ENCODE peak calls at places on chromosomes 4 and X, in four cellular contexts. C is HCT116, M is A549, T is mesendoderm. Q is an unnamed sample.

GRCh38 chr4:155759372-155760252 is 791 bp downstream of the GUCY1B1 start:
- DNase-seq in C (no peak), M (peak), T (peak), Q (peak)

GRCh38 chr4:70651864-70652506 is 14.3 kb downstream of the JCHAIN start:
- DNase-seq in C (peak), M (peak), T (peak), Q (no peak)

GRCh38 chrX:69072486-69073006 is 92.7 kb downstream of the PJA1 start:
- DNase-seq in M (no peak), T (no peak), C (no peak), Q (no peak)

GRCh38 chrX:332916-333610 is 14.5 kb upstream of the GTPBP6 start:
- DNase-seq in T (no peak), M (no peak), C (no peak), Q (no peak)

GRCh38 chrX:37075892-37076595 is 67.9 kb downstream of the FAM47C start:
- DNase-seq in C (no peak), T (no peak), M (no peak), Q (no peak)

GRCh38 chr4:174275101-174275500 is 8.4 kb downstream of the FBXO8 start:
- DNase-seq in M (no peak), T (no peak), C (no peak), Q (no peak)

GRCh38 chr4:110475881-110476818 is at the start of gene ENPEP:
- DNase-seq in C (no peak), T (peak), M (no peak), Q (no peak)

GRCh38 chr4:3243066-3243775 is 5.7 kb upstream of the MSANTD1 start:
- DNase-seq in C (no peak), M (no peak), T (no peak), Q (no peak)

GRCh38 chrX:2931612-2932011 is 2.5 kb upstream of the ARSD start:
- DNase-seq in C (no peak), T (peak), M (no peak), Q (no peak)

GRCh38 chr4:73308286-73308685 is 49.7 kb upstream of the ANKRD17 start:
- DNase-seq in M (peak), C (no peak), T (peak), Q (no peak)

GRCh38 chrX:103253608-103254007 is 1.3 kb downstream of the TCEAL8 start:
- DNase-seq in T (peak), M (no peak), C (no peak), Q (no peak)

GRCh38 chr4:8904666-8905065 is 33.0 kb upstream of the HMX1 start:
- DNase-seq in C (no peak), M (no peak), T (no peak), Q (no peak)

GRCh38 chr4:159899596-159899995 is 796.7 kb downstream of the RAPGEF2 start:
- DNase-seq in T (peak), C (no peak), M (peak), Q (no peak)

GRCh38 chrX:24294619-24295018 is 19.2 kb downstream of the SUPT20HL2 start:
- DNase-seq in T (peak), M (peak), C (no peak), Q (peak)

GRCh38 chr4:173178144-173178543 is 9.5 kb downstream of the GALNT7 start:
- DNase-seq in C (no peak), M (no peak), T (no peak), Q (no peak)

GRCh38 chrX:67693928-67694327 is 150.1 kb downstream of the AR start:
- DNase-seq in T (no peak), M (no peak), C (no peak), Q (no peak)

GRCh38 chr4:57080781-57081650 is 29.2 kb downstream of the IGFBP7 start:
- DNase-seq in C (no peak), M (peak), T (peak), Q (no peak)

GRCh38 chr4:120718979-120719566 is 203.5 kb downstream of the PRDM5 start:
- DNase-seq in C (peak), M (peak), T (peak), Q (no peak)

GRCh38 chr4:84796388-84796787 is 170.1 kb downstream of the WDFY3 start:
- DNase-seq in M (no peak), C (no peak), T (peak), Q (no peak)

GRCh38 chrX:112705726-112706125 is 26.0 kb upstream of the LHFPL1 start:
- DNase-seq in T (no peak), C (no peak), M (no peak), Q (no peak)

GRCh38 chrX:20378291-20378920 is 111.7 kb upstream of the RPS6KA3 start:
- DNase-seq in C (no peak), M (peak), T (no peak), Q (no peak)

GRCh38 chr4:680931-681645 is 6.7 kb downstream of the MYL5 start:
- DNase-seq in M (peak), T (peak), C (no peak), Q (no peak)

GRCh38 chr4:70704333-70705145 is 16.2 kb downstream of the UTP3 start:
- DNase-seq in T (peak), M (peak), C (peak), Q (peak)

GRCh38 chr4:62711575-62711974 is 1511.4 kb downstream of the ADGRL3 start:
- DNase-seq in T (no peak), M (no peak), C (no peak), Q (no peak)
- H3K27ac ChIP-seq in T (no peak), M (no peak), C (no peak), Q (no peak)

GRCh38 chr4:21952549-21952948 is 4.0 kb upstream of the KCNIP4 start:
- DNase-seq in T (no peak), C (no peak), M (no peak), Q (no peak)

GRCh38 chr4:21949073-21949457 is 493 bp upstream of the KCNIP4 start:
- DNase-seq in T (peak), C (no peak), M (no peak), Q (peak)

GRCh38 chr4:21947768-21948346 is 715 bp downstream of the KCNIP4 start:
- DNase-seq in T (no peak), M (no peak), C (no peak), Q (no peak)

GRCh38 chr4:21946858-21947257 is 1.7 kb downstream of the KCNIP4 start:
- DNase-seq in T (no peak), M (no peak), C (no peak), Q (no peak)

DNA sequence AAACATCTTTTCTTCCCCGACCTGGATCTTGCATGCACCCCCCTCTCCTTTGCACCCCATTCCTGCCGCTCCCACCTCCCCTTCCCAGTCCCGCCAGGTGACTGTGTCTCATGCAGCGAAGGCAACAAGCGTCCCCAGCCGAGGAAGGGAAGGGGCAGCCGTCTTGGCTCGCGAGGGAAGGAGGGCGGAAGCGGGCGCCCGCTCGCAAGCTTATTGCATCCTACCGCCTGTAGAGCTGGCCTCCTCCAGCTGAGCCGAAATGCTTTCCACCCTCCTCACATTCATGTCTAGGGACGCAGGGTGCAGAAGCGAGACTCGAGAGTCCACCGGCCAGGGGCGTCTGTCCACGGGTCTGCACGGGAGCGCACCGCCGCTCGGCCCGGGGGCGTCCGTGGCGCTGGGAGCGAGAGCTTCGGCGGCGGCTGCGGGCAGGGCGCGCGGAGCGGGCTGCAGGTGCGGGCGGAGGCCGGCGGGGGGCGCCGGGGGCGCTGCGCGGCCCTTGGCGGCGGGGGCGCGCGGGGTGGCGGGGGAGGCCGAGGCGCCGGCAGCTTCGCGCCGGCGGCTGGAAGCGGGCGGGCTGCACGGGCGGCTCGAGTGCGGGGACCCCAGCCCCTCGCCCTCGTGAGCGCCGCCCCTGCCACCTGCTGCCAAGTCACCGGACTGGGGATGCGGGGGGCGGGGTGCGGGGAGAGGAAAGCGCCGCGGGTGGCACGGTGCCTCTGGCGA is at the start of gene KCNIP4:
- DNase-seq in M (no peak), T (peak), C (no peak), Q (peak)
- H3K4me3 ChIP-seq in M (no peak), T (peak), C (no peak), Q (peak)

GRCh38 chr4:185797596-185797995 is 14.4 kb downstream of the SORBS2 start:
- DNase-seq in T (no peak), C (no peak), M (no peak), Q (no peak)

GRCh38 chr4:185797018-185797417 is 15.0 kb downstream of the SORBS2 start:
- DNase-seq in M (no peak), C (no peak), T (no peak), Q (no peak)

GRCh38 chr4:185793716-185794115 is 18.3 kb downstream of the SORBS2 start:
- DNase-seq in M (no peak), T (no peak), C (no peak), Q (no peak)

GRCh38 chr4:185794637-185795036 is 17.4 kb downstream of the SORBS2 start:
- DNase-seq in C (no peak), T (no peak), M (peak), Q (no peak)

GRCh38 chr4:185796176-185796575 is 15.8 kb downstream of the SORBS2 start:
- DNase-seq in T (peak), M (no peak), C (no peak), Q (no peak)
- H3K27ac ChIP-seq in T (no peak), M (no peak), C (no peak), Q (no peak)

DNA sequence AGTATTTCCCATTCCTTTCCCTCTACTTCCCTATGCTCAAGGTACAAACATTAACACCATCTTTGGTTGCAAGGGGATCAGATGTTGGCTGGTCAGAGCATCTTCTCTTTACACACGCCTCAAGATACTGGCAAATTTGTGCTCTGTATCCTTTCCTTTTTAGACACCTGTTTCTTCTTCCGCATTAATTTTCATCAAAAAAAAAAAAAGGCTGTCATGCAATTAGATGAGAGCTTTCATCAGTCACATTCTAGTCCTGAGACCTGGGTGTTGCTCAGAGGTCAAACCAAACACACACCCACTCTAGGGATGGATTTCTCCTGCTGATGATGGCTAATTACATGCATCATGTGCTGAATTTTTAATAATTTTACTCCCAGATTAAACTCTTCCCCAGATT is 2.0 kb downstream of the RELL1 start:
- DNase-seq in T (no peak), C (no peak), M (no peak), Q (no peak)
- H3K4me3 ChIP-seq in T (no peak), C (no peak), M (no peak), Q (no peak)

DNA sequence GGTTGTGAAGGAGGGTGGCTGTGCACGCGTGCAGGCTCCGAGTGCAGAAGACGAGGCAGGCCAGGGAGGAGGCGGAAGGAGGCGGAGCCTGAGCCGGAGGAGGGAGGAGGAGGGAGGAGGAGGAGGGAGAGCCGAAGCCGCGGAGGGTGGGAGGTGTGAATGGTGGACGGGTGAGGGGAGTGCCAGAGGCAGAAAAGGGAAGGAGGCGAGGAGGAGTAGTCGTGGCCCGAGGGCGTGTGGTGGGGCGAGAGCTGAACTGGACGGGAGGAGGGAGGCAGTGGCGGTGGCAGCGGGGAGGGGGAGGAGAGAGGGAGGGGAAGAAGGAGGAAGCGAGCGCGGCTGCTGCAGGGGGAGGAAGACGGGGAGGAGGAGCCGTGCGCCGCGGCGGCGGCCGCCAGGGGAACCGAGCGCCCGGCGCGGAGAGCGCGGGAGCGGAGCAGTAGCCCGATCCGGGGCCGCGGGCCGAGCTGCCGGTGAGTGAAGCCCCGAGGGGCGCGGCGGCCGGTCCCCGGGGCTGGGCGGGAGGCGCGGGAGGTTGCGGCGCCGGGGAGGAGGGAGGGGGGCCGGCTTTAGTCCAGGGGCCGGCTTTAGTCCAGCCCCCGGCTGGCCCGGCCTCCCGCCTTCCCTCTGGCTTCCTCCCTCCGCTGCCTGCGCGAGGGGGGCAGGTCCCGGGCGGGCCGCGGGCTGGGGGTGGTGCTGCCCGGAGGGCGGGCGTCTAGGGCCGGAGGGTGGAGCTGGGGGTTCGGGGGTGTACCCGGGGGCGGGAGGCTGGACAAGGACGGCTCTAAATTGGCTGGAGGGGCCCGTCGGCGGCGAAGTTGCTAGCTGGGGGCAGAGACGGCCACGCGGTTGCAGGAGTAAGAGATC is at the start of gene TMEM164:
- DNase-seq in M (peak), T (peak), C (peak), Q (peak)
- H3K27ac ChIP-seq in M (peak), T (peak), C (peak), Q (peak)

GRCh38 chrX:40933132-40934078 is 151.8 kb upstream of the USP9X start:
- DNase-seq in T (peak), M (peak), C (no peak), Q (no peak)
- H3K4me3 ChIP-seq in T (no peak), M (peak), C (no peak), Q (peak)

GRCh38 chr4:152806492-152807125 is 26.9 kb downstream of the ARFIP1 start:
- DNase-seq in M (no peak), T (no peak), C (no peak), Q (no peak)
- H3K27ac ChIP-seq in M (no peak), T (no peak), C (no peak), Q (no peak)

GRCh38 chrX:56762707-56763555 is 33.9 kb downstream of the NBDY start:
- DNase-seq in M (no peak), T (no peak), C (no peak), Q (no peak)

GRCh38 chrX:56763556-56764152 is 34.6 kb downstream of the NBDY start:
- DNase-seq in C (no peak), M (no peak), T (no peak), Q (peak)

GRCh38 chrX:56765816-56766553 is 36.9 kb downstream of the NBDY start:
- DNase-seq in M (no peak), T (no peak), C (no peak), Q (no peak)

GRCh38 chrX:56764975-56765791 is 36.1 kb downstream of the NBDY start:
- DNase-seq in C (no peak), T (no peak), M (no peak), Q (no peak)

DNA sequence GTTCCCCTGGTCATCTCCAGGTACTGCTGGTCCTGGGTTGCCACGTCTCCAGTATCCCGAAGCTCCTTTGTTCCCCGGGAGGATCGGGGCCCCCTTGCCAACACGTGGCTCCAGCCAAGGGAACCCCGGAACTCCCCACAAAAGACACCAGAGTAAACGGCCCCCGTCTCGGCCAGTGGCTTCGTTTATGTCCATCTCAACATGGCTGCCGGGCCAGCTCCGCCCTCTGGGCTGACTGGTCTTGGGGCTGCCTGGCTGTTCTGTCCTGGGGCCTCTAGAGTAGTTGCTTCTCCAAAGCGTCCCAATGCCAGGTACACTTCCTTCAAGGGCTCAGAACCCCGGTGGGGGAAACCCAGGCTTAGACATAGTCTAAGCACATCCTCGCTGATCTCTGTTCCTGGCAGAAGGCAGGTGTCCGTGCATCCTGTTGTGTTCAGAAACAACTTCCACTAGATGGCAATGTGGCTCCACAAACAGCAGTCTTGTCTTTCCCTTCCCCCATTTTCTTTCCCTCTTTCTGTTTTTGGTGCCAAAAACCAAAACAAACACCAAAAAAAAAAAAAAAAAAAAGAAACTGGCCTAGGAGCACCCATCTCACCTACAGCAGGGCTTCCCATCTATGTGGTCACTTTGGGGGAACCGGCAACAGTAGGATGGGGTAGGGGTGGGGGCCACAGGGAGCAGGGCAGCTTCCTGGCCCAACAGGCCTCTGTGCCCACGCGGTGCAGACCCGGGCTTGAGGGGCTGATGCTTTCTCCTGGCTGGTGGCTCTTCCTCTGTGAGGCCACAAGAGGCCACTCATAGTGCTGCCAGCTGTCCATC is 35.3 kb downstream of the NBDY start:
- DNase-seq in C (peak), M (peak), T (peak), Q (peak)
- H3K4me3 ChIP-seq in C (no peak), M (no peak), T (no peak), Q (peak)

DNA sequence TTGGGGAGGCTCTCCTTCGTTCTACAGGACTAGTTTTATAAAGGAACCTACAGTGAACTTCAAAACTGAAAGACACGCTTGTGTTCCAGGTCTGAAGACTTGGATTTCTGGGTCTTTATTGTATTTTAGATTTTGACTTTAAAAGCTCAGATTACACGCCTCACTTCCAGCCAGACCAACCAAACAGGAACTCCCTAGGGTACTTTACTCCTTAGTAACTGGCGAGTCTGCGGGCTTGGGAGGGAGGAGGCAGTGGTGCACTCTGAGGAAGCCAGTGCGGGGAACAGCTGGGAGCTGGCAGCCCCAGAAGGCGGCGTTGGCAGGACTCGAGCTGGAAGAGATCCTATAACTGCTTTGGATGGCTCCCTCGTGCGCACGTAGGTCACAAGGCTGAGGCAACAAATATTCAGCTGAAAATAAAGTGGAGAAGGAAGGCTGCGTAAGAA is 388 bp upstream of the PHKA1 start:
- DNase-seq in C (peak), M (peak), T (peak), Q (peak)
- H3K27ac ChIP-seq in C (peak), M (peak), T (peak), Q (peak)